ENCODE peak calls at places on chromosomes 7 and 10, in eight cellular contexts. H is colonic mucosa, M is PC-3, W is body of pancreas, B is A549, Z is GM12865, Q is cardiac muscle cell, R is epithelial cell of esophagus. Y is an unnamed sample.
A peak's percentile ranks its signal among the peaks of the same experiment; 100 is the strongest.

GRCh38 chr7:124460053-124460445 is 305.5 kb downstream of the GPR37 start:
- DNase-seq in H (no peak), M (peak; percentile 17), W (no peak), B (no peak), Z (no peak), Q (no peak), R (no peak), Y (no peak)

GRCh38 chr7:83162402-83163256 is at the start of gene PCLO:
- DNase-seq in H (peak; percentile 87), M (peak; percentile 96), W (peak; percentile 95), B (peak; percentile 92), Z (peak; percentile 73), Q (peak; percentile 42), R (peak; percentile 96), Y (peak; percentile 98)

GRCh38 chr7:96638669-96639068 is 71.0 kb downstream of the SEM1 start:
- DNase-seq in H (no peak), M (no peak), W (no peak), B (no peak), Z (no peak), Q (no peak), R (no peak), Y (no peak)

GRCh38 chr7:46930336-46930735 is 651.6 kb downstream of the TNS3 start:
- DNase-seq in H (no peak), M (peak; percentile 85), W (no peak), B (peak; percentile 73), Z (peak; percentile 42), Q (peak; percentile 90), R (peak; percentile 95), Y (peak; percentile 95)

GRCh38 chr7:81687062-81687461 is 82.8 kb downstream of the HGF start:
- DNase-seq in H (no peak), M (no peak), W (no peak), B (no peak), Z (no peak), Q (no peak), R (no peak), Y (no peak)

GRCh38 chr7:45574521-45575500 is 643 bp downstream of the ADCY1 start:
- DNase-seq in H (no peak), M (peak; percentile 44), W (peak; percentile 34), B (peak; percentile 48), Z (peak; percentile 72), Q (peak; percentile 63), R (peak; percentile 50), Y (peak; percentile 21)

GRCh38 chr10:108904163-108904878 is 1019.0 kb downstream of the XPNPEP1 start:
- DNase-seq in H (no peak), M (peak; percentile 25), W (no peak), B (no peak), Z (no peak), Q (peak; percentile 4), R (no peak), Y (no peak)

GRCh38 chr7:47008461-47008860 is 573.5 kb downstream of the TNS3 start:
- DNase-seq in H (no peak), M (no peak), W (no peak), B (no peak), Z (no peak), Q (no peak), R (no peak), Y (no peak)

GRCh38 chr10:109343293-109343692 is 580.0 kb downstream of the XPNPEP1 start:
- DNase-seq in H (no peak), M (peak; percentile 77), W (no peak), B (no peak), Z (no peak), Q (no peak), R (peak; percentile 21), Y (peak; percentile 87)

GRCh38 chr10:60733189-60733815 is 45.0 kb upstream of the CDK1 start:
- DNase-seq in H (peak; percentile 71), M (peak; percentile 96), W (peak; percentile 73), B (peak; percentile 45), Z (peak; percentile 24), Q (peak; percentile 25), R (peak; percentile 81), Y (peak; percentile 73)

GRCh38 chr10:89086801-89087513 is 96.4 kb downstream of the FAS start:
- DNase-seq in H (no peak), M (no peak), W (peak; percentile 69), B (peak; percentile 6), Z (no peak), Q (peak; percentile 88), R (peak; percentile 25), Y (no peak)

GRCh38 chr7:99679032-99679399 is 780 bp downstream of the CYP3A5 start:
- DNase-seq in H (peak; percentile 78), M (peak; percentile 75), W (peak; percentile 66), B (peak; percentile 89), Z (no peak), Q (no peak), R (peak; percentile 64), Y (peak; percentile 40)

GRCh38 chr7:122944682-122945303 is 50.7 kb downstream of the TAS2R16 start:
- DNase-seq in H (no peak), M (no peak), W (no peak), B (no peak), Z (no peak), Q (no peak), R (peak; percentile 29), Y (no peak)

GRCh38 chr10:124329941-124330340 is 88.8 kb downstream of the OAT start:
- DNase-seq in H (no peak), M (no peak), W (no peak), B (no peak), Z (no peak), Q (no peak), R (no peak), Y (no peak)

GRCh38 chr7:4725014-4725951 is 43.2 kb downstream of the FOXK1 start:
- DNase-seq in H (peak; percentile 51), M (peak; percentile 60), W (peak; percentile 79), B (peak; percentile 71), Z (peak; percentile 88), Q (peak; percentile 92), R (peak; percentile 69), Y (peak; percentile 81)

GRCh38 chr7:115306541-115306940 is 384.6 kb downstream of the MDFIC start:
- DNase-seq in H (no peak), M (no peak), W (no peak), B (no peak), Z (no peak), Q (no peak), R (no peak), Y (no peak)

GRCh38 chr7:142445019-142445686 is 187.3 kb upstream of the PRSS58 start:
- DNase-seq in H (no peak), M (peak; percentile 56), W (no peak), B (no peak), Z (no peak), Q (no peak), R (peak; percentile 10), Y (no peak)

GRCh38 chr7:143384148-143384547 is 3.0 kb downstream of the ZYX start:
- DNase-seq in H (no peak), M (no peak), W (no peak), B (no peak), Z (no peak), Q (peak; percentile 70), R (no peak), Y (no peak)

GRCh38 chr7:44219371-44220045 is 18.7 kb downstream of the YKT6 start:
- DNase-seq in H (no peak), M (no peak), W (no peak), B (no peak), Z (no peak), Q (no peak), R (no peak), Y (no peak)

GRCh38 chr10:127303746-127304145 is 107.4 kb upstream of the INSYN2A start:
- DNase-seq in H (no peak), M (no peak), W (no peak), B (no peak), Z (no peak), Q (no peak), R (no peak), Y (no peak)

DNA sequence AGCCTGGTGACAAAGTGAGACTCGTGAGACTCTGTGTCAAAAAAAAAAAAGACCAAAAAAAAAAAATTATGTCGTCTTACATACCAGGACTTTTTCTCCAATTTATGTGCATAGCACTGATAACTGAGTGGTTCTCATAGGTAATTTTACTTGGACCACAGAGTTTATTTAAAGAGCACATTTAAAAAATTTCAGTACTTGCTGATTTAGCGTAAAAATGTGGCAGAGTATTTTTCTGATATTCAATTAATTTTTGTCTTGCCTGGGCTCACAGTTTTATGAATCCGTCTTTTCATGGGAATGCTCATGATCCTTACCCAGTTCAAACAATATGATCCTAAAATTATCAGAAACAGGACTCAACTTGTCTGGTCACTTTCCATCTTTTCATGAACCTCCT is 151.0 kb upstream of the ZNF92 start:
- DNase-seq in H (no peak), M (no peak), W (no peak), B (no peak), Z (no peak), Q (no peak), R (no peak), Y (no peak)
- H3K4me3 ChIP-seq in H (no peak overlapping the region), M (no peak overlapping the region), W (no peak overlapping the region), B (no peak overlapping the region), Z (no peak overlapping the region), Q (no peak overlapping the region), R (no peak overlapping the region), Y (no peak overlapping the region)

DNA sequence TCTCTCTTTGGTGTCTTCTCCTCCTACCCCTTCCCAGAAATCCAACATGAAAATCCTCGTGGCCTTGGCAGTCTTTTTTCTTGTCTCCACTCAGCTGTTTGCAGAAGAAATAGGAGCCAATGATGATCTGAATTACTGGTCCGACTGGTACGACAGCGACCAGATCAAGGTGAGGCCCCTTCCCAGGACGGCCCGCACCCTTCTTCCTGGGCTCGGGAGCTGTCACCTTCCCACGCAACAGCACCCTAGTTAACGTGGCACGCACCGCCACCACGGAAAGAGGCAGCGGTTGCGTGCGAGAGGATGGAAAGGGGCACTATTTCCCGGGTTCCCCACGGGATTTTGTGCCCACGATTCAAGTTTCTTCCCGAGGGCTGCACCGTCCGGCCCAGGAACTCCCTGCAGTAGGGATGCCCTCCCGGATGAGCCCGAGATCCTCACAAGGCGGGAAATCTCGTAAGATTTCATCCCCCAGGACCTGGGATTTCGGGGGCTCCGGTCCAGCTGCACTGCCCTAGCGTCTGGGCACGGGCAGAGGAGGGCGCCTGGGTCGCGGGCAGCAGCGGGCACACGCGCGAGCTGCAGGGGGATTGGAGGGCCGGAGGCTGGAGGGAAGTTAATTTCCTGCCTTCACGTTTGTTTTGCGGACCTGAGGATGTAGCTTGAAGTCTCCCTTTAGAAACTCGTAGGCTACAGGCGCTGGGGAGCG is 835 bp downstream of the TAC1 start:
- DNase-seq in H (no peak), M (no peak), W (no peak), B (no peak), Z (no peak), Q (no peak), R (peak; percentile 12), Y (no peak)
- H3K4me3 ChIP-seq in H (peak overlapping the region; percentile 24), M (no peak overlapping the region), W (no peak overlapping the region), B (peak overlapping the region; percentile 24), Z (no peak overlapping the region), Q (peak overlapping the region; percentile 20), R (no peak overlapping the region), Y (no peak overlapping the region)

GRCh38 chr10:30330512-30331168 is 18.4 kb downstream of the MTPAP start:
- DNase-seq in H (no peak), M (no peak), W (no peak), B (no peak), Z (no peak), Q (no peak), R (no peak), Y (no peak)
- H3K4me3 ChIP-seq in H (no peak overlapping the region), M (no peak overlapping the region), W (no peak overlapping the region), B (no peak overlapping the region), Z (no peak overlapping the region), Q (no peak overlapping the region), R (no peak overlapping the region), Y (no peak overlapping the region)

DNA sequence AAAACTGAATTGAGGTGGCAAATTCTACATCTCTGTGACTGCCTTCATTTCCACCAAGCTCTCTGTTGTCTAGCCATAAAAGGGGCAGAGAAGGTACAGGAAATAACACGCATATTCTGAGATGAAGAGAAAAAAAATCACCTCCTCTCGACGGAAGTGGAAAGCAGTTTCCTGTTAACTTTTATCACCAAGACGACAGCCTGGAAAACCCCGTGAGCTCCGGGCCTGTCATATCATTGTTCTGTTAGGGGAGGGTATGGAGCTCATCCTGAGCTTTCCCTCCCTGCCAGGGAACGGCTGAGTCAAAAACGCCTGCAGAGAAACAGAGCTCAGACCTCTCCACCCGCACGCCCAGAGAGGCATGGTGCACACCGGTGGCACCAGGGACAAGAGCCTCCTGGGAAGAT is 200.3 kb downstream of the PRPF18 start:
- DNase-seq in H (peak; percentile 26), M (no peak), W (no peak), B (peak; percentile 13), Z (peak; percentile 90), Q (peak; percentile 85), R (peak; percentile 91), Y (peak; percentile 70)
- H3K4me3 ChIP-seq in H (no peak overlapping the region), M (no peak overlapping the region), W (no peak overlapping the region), B (no peak overlapping the region), Z (no peak overlapping the region), Q (no peak overlapping the region), R (no peak overlapping the region), Y (no peak overlapping the region)